ENCODE peak calls at places on chromosome 2, in five cellular contexts. H is DND-41; Z is activated naive CD4-positive, alpha-beta T cell treated with anti-CD3 and anti-CD28 coated beads, Interleukin-2, amount 50 U/mL, for 16 hours; J is GM12891; T is breast epithelium. R is an unnamed sample.

GRCh38 chr2:214184461-214184860 is 226.4 kb upstream of the VWC2L start:
- DNase-seq in J (no peak), Z (no peak), T (no peak), H (no peak), R (no peak)

GRCh38 chr2:217103752-217104540 is 244.1 kb upstream of the TNP1 start:
- DNase-seq in H (no peak), T (no peak), J (no peak), Z (no peak), R (peak; percentile 90)

GRCh38 chr2:145007673-145008263 is 487.8 kb upstream of the ZEB2 start:
- DNase-seq in H (no peak), J (no peak), T (no peak), Z (no peak), R (no peak)

GRCh38 chr2:6452702-6453481 is 412.8 kb downstream of the CMPK2 start:
- DNase-seq in T (no peak), Z (no peak), J (no peak), H (no peak), R (peak; percentile 23)

GRCh38 chr2:66582975-66583842 is 148.3 kb downstream of the MEIS1 start:
- DNase-seq in Z (no peak), H (no peak), T (no peak), J (no peak), R (no peak)

GRCh38 chr2:18671363-18671762 is 82.0 kb upstream of the NT5C1B start:
- DNase-seq in H (no peak), Z (no peak), T (no peak), J (no peak), R (peak; percentile 63)

GRCh38 chr2:205077159-205077558 is 531.9 kb downstream of the PARD3B start:
- DNase-seq in Z (no peak), T (no peak), H (no peak), J (no peak), R (peak; percentile 7)

GRCh38 chr2:2523395-2524339 is 192.6 kb upstream of the MYT1L start:
- DNase-seq in H (no peak), J (no peak), Z (no peak), T (no peak), R (no peak)

GRCh38 chr2:223519471-223519870 is 82.7 kb downstream of the SCG2 start:
- DNase-seq in H (no peak), Z (no peak), T (no peak), J (no peak), R (no peak)

GRCh38 chr2:208466133-208466919 is 59.7 kb downstream of the PTH2R start:
- DNase-seq in Z (no peak), H (peak; percentile 38), T (no peak), J (peak; percentile 6), R (peak; percentile 4)

GRCh38 chr2:203533696-203534471 is 1.2 kb downstream of the RAPH1 start:
- DNase-seq in Z (no peak), H (peak; percentile 50), T (no peak), J (no peak), R (peak; percentile 80)

GRCh38 chr2:110858993-110859770 is 126.8 kb downstream of the ACOXL start:
- DNase-seq in J (no peak), H (peak; percentile 62), Z (no peak), T (no peak), R (no peak)

GRCh38 chr2:15984367-15985255 is 44.3 kb downstream of the MYCN start:
- DNase-seq in J (no peak), Z (no peak), H (no peak), T (no peak), R (no peak)

GRCh38 chr2:8277921-8278571 is 403.8 kb upstream of the ID2 start:
- DNase-seq in J (no peak), T (no peak), H (no peak), Z (no peak), R (no peak)

GRCh38 chr2:122543815-122544214 is 788.4 kb downstream of the TSN start:
- DNase-seq in H (no peak), T (no peak), J (no peak), Z (no peak), R (peak; percentile 84)

GRCh38 chr2:170025223-170025622 is 152.7 kb upstream of the MYO3B start:
- DNase-seq in Z (no peak), T (no peak), J (no peak), H (no peak), R (no peak)

GRCh38 chr2:233084488-233084887 is 24.3 kb downstream of the INPP5D start:
- DNase-seq in H (no peak), T (peak; percentile 43), J (no peak), Z (no peak), R (no peak)

GRCh38 chr2:62343206-62343605 is 147.3 kb downstream of the B3GNT2 start:
- DNase-seq in H (no peak), T (no peak), Z (no peak), J (no peak), R (no peak)

GRCh38 chr2:1799174-1799573 is 54.9 kb upstream of the PXDN start:
- DNase-seq in H (no peak), T (no peak), J (no peak), Z (no peak), R (no peak)

GRCh38 chr2:26485725-26486418 is 7.9 kb upstream of the OTOF start:
- DNase-seq in J (no peak), H (no peak), Z (no peak), T (no peak), R (no peak)

GRCh38 chr2:201639205-201639604 is 4.1 kb downstream of the TMEM237 start:
- DNase-seq in Z (no peak), T (no peak), J (no peak), H (peak; percentile 9), R (no peak)

GRCh38 chr2:27723372-27724144 is 48.0 kb upstream of the MRPL33 start:
- DNase-seq in T (peak; percentile 68), H (peak; percentile 44), J (no peak), Z (no peak), R (peak; percentile 80)

GRCh38 chr2:219778189-219778588 is 150.8 kb downstream of the SLC4A3 start:
- DNase-seq in H (no peak), J (no peak), Z (no peak), T (no peak), R (no peak)

GRCh38 chr2:207530160-207531023 is 630 bp downstream of the CREB1 start:
- DNase-seq in H (peak; percentile 65), Z (peak; percentile 37), T (peak; percentile 41), J (peak; percentile 15), R (peak; percentile 58)

GRCh38 chr2:233116946-233117345 is 56.8 kb downstream of the INPP5D start:
- DNase-seq in H (no peak), T (no peak), Z (no peak), J (no peak), R (no peak)

GRCh38 chr2:72917875-72918660 is 749 bp downstream of the EMX1 start:
- DNase-seq in H (no peak), T (no peak), J (no peak), Z (peak; percentile 34), R (no peak)

GRCh38 chr2:185738679-185739472 is at the start of gene FSIP2:
- DNase-seq in H (no peak), T (no peak), J (peak; percentile 41), Z (peak; percentile 9), R (peak; percentile 1)

GRCh38 chr2:66562337-66562685 is 127.4 kb downstream of the MEIS1 start:
- DNase-seq in H (no peak), Z (no peak), J (no peak), T (no peak), R (no peak)

GRCh38 chr2:190090148-190090547 is 27.6 kb upstream of the MSTN start:
- DNase-seq in T (no peak), Z (no peak), J (no peak), H (no peak), R (no peak)

GRCh38 chr2:149606251-149606811 is 18.8 kb upstream of the MMADHC start:
- DNase-seq in T (no peak), Z (no peak), H (no peak), J (no peak), R (peak; percentile 47)

GRCh38 chr2:115910270-115910669 is 1467.8 kb downstream of the DPP10 start:
- DNase-seq in J (no peak), H (no peak), T (no peak), Z (no peak), R (no peak)

GRCh38 chr2:176653856-176654443 is 384.7 kb downstream of the MTX2 start:
- DNase-seq in J (no peak), T (no peak), Z (peak; percentile 26), H (peak; percentile 43), R (peak; percentile 78)

GRCh38 chr2:74690571-74690970 is 36.5 kb downstream of the SEMA4F start:
- DNase-seq in T (no peak), H (peak; percentile 43), J (peak; percentile 39), Z (no peak), R (peak; percentile 74)

GRCh38 chr2:100610381-100610831 is 47.6 kb downstream of the PDCL3 start:
- DNase-seq in Z (peak; percentile 76), J (peak; percentile 63), H (peak; percentile 81), T (peak; percentile 37), R (peak; percentile 57)

GRCh38 chr2:85288244-85288725 is 39.5 kb downstream of the TGOLN2 start:
- DNase-seq in J (no peak), H (no peak), T (no peak), Z (no peak), R (peak; percentile 77)

GRCh38 chr2:48399828-48400552 is 130.0 kb upstream of the STON1 start:
- DNase-seq in J (no peak), T (no peak), Z (no peak), H (no peak), R (no peak)

GRCh38 chr2:25340340-25340886 is 1.3 kb downstream of the DNMT3A start:
- DNase-seq in T (no peak), Z (peak; percentile 34), H (no peak), J (no peak), R (no peak)